ENCODE peak calls at places on chromosomes 11 and 22, in four cellular contexts. K, B, Y and Q are unnamed samples.

GRCh38 chr11:128407962-128408361 is 179.4 kb downstream of the ETS1 start:
- DNase-seq in K (no peak), B (no peak), Y (no peak), Q (no peak)

GRCh38 chr11:74268451-74268850 is 43.0 kb downstream of the P4HA3 start:
- DNase-seq in K (no peak), B (no peak), Y (no peak), Q (no peak)

GRCh38 chr22:44074286-44074984 is 50.3 kb downstream of the PARVB start:
- DNase-seq in K (no peak), B (peak; percentile 30), Y (no peak), Q (no peak)

GRCh38 chr22:27115816-27116256 is 458.4 kb downstream of the MIAT start:
- DNase-seq in K (no peak), B (no peak), Y (no peak), Q (no peak)

GRCh38 chr22:40033586-40034380 is 39.0 kb downstream of the FAM83F start:
- DNase-seq in K (no peak), B (no peak), Y (no peak), Q (no peak)

GRCh38 chr22:31262369-31263133 is 29.7 kb downstream of the PIK3IP1 start:
- DNase-seq in K (no peak), B (no peak), Y (no peak), Q (no peak)

GRCh38 chr11:93524868-93525267 is 18.3 kb downstream of the SMCO4 start:
- DNase-seq in K (no peak), B (no peak), Y (no peak), Q (no peak)

GRCh38 chr11:114440121-114440860 is 1.0 kb downstream of the REXO2 start:
- DNase-seq in K (no peak), B (peak; percentile 16), Y (no peak), Q (no peak)

GRCh38 chr22:17086301-17086700 is 1.5 kb downstream of the IL17RA start:
- DNase-seq in K (no peak), B (no peak), Y (no peak), Q (no peak)

GRCh38 chr22:30802202-30803166 is 107.8 kb downstream of the OSBP2 start:
- DNase-seq in K (peak; percentile 86), B (peak; percentile 97), Y (peak; percentile 74), Q (peak; percentile 82)

GRCh38 chr11:6617315-6617781 is 1.9 kb downstream of the TPP1 start:
- DNase-seq in K (no peak), B (no peak), Y (no peak), Q (no peak)

GRCh38 chr22:33568934-33569496 is 351.3 kb downstream of the LARGE1 start:
- DNase-seq in K (no peak), B (no peak), Y (no peak), Q (no peak)
- TF ChIP-seq CTCF in K (no peak), B (no peak), Y (no peak), Q (no peak)

DNA sequence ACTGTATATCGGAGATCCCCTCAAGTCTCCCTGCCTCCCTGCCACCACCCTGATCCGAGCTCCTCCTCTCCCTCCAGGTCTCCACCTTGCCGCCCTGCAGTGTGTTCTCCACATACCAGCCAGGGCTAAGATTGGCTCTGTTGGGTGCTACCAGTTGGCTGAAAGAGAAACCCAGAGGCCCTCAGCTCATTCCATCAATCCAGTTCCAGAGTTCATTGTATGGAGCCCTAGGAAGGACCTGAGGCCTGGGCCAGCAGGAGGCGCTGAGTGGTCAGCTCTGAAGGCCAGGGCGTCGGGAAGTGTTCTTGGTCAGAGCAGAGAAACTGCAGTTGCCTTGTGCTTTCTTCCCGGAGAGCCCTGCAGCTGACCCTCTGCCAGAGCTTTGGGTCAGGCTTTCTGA is 2.2 kb upstream of the TOP3B start:
- DNase-seq in K (no peak), B (peak; percentile 79), Y (no peak), Q (peak; percentile 55)
- TF ChIP-seq CTCF in K (no peak), B (peak; percentile 68), Y (peak; percentile 57), Q (peak; percentile 54)

GRCh38 chr11:117898059-117898458 is 21.6 kb upstream of the FXYD6 start:
- DNase-seq in K (no peak), B (no peak), Y (no peak), Q (no peak)

GRCh38 chr11:117900144-117900651 is 23.7 kb upstream of the FXYD6 start:
- DNase-seq in K (no peak), B (no peak), Y (no peak), Q (no peak)

GRCh38 chr11:117902001-117902855 is 25.8 kb upstream of the FXYD6 start:
- DNase-seq in K (no peak), B (no peak), Y (no peak), Q (no peak)

GRCh38 chr11:117901601-117902000 is 25.1 kb upstream of the FXYD6 start:
- DNase-seq in K (no peak), B (no peak), Y (no peak), Q (no peak)

DNA sequence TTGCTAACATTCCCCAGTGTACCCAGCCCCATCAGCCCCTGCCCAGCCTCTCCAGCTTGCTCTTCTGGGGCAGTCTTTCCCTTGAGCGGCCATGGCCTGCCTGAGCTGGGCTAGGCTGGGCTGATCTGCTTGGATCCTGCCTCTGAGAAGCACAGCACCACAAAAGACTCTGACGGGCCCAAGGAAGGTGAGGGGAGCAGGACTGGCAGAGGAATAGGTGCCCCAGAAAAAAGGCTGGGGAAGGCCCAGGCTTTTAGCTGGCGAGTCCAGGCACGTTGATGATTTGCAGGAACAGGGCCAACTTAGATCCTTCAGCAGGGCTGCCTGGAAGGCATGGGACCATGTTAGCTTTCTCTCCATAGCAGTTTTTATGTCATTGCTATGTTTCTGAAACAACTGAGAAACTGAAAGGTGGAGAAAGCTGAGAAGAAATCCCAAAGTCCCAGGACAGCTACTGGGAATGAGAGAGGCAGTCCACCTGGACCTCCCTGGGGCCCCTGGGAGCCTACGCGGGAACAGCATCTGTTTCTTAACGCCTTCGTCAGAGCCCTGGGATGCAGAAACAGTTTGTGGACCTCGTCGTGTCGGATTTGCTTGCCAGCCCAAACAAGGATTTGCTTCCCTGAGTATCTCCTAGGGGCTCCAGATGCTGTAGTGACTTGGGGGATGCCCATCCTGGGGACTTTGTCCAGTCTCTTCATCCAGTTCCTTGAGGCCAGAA is 24.4 kb upstream of the FXYD6 start:
- DNase-seq in K (no peak), B (no peak), Y (no peak), Q (no peak)
- TF ChIP-seq CTCF in K (no peak), B (no peak), Y (no peak), Q (no peak)

GRCh38 chr22:38424525-38425080 is 30.4 kb downstream of the KCNJ4 start:
- DNase-seq in K (no peak), B (no peak), Y (no peak), Q (no peak)

GRCh38 chr22:38426628-38427027 is 28.4 kb downstream of the KCNJ4 start:
- DNase-seq in K (no peak), B (no peak), Y (no peak), Q (no peak)

GRCh38 chr22:38420734-38421133 is 34.3 kb downstream of the KCNJ4 start:
- DNase-seq in K (no peak), B (no peak), Y (no peak), Q (no peak)

GRCh38 chr22:38422615-38423511 is 32.1 kb downstream of the KCNJ4 start:
- DNase-seq in K (peak; percentile 38), B (no peak), Y (no peak), Q (no peak)

GRCh38 chr22:38423512-38424503 is 31.2 kb downstream of the KCNJ4 start:
- DNase-seq in K (peak; percentile 43), B (no peak), Y (no peak), Q (no peak)
- TF ChIP-seq CTCF in K (no peak), B (no peak), Y (no peak), Q (no peak)

GRCh38 chr11:44315947-44316387 is 6.0 kb upstream of the ALX4 start:
- DNase-seq in K (no peak), B (peak; percentile 74), Y (no peak), Q (no peak)
- TF ChIP-seq CTCF in K (no peak), B (no peak), Y (no peak), Q (no peak)

DNA sequence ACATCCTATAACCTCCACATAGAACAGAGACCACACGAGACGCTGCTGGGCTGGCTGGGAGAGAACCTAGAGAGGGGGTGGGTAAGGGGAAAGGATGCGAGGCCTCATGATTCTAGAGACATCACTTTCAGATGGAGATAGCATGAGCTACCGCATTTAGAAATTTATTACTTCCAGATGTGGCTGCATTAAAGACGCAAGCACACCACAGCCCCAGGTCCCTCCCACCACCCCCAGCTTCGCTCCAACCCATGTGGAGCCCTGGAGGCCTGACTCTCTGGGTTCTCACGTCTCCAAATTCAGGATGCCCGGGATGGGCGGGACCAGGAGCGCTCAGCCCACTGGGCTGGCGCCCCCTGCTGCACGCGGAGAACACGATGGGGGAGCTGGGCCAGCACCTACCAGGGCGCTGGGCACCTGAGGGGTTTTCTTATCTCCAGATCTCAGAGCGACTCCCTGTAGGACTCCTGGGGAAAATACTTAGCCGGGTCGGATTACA is 13.6 kb downstream of the MRPL21 start:
- DNase-seq in K (peak; percentile 30), B (peak; percentile 71), Y (peak; percentile 27), Q (no peak)
- TF ChIP-seq CTCF in K (no peak), B (peak; percentile 66), Y (peak; percentile 57), Q (no peak)

DNA sequence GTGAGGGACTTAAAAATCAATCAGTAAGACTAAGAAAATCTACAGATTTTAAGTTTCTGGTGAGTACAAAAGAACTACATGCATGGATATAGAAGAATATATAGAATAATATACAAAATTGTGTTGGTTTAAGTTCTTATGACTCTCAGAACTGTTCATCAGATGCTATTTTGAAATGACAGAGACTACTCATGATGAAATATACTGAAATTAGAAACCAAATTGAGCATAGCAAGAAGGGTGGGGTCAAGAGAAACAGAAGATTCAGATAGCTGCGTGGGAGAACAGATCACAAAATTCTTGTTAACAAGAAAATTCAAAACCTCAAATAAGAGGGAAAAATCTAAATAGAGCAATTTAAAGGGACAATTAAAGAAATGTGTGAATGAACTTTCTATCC is 2125.3 kb upstream of the RAG2 start:
- DNase-seq in K (no peak), B (no peak), Y (no peak), Q (no peak)
- TF ChIP-seq CTCF in K (no peak), B (no peak), Y (no peak), Q (no peak)

GRCh38 chr11:235180-235997 is 753 bp downstream of the SIRT3 start:
- DNase-seq in K (no peak), B (no peak), Y (no peak), Q (no peak)

GRCh38 chr11:232783-233565 is 3.2 kb downstream of the SIRT3 start:
- DNase-seq in K (no peak), B (no peak), Y (no peak), Q (no peak)

GRCh38 chr11:236774-237767 is at the start of gene PSMD13:
- DNase-seq in K (peak; percentile 89), B (peak; percentile 94), Y (peak; percentile 44), Q (peak; percentile 93)

GRCh38 chr11:240315-240714 is 3.5 kb downstream of the PSMD13 start:
- DNase-seq in K (no peak), B (no peak), Y (no peak), Q (no peak)

GRCh38 chr11:235998-236773 is at the start of gene SIRT3:
- DNase-seq in K (peak; percentile 92), B (peak; percentile 93), Y (peak; percentile 21), Q (peak; percentile 94)
- TF ChIP-seq CTCF in K (peak; percentile 16), B (peak; percentile 32), Y (no peak), Q (no peak)